ENCODE peak calls at places on chromosome 17, in six cellular contexts. M is WTC11, G is cardiac fibroblast, P is ascending aorta, D is esophagus muscularis mucosa, Y is choroid plexus epithelial cell. U is an unnamed sample.

GRCh38 chr17:12457493-12457892 is 208.2 kb upstream of the MYOCD start:
- DNase-seq in M (no peak), G (no peak), P (no peak), D (no peak), Y (peak; percentile 1), U (no peak)

GRCh38 chr17:38868968-38869646 is 751 bp upstream of the LASP1 start:
- DNase-seq in M (peak; percentile 95), G (peak; percentile 92), P (peak; percentile 97), D (peak; percentile 99), Y (peak; percentile 94), U (peak; percentile 94)

GRCh38 chr17:2043785-2044184 is 2.0 kb downstream of the OVCA2 start:
- DNase-seq in M (no peak), G (no peak), P (no peak), D (no peak), Y (peak; percentile 44), U (no peak)

GRCh38 chr17:1683489-1683888 is 1.2 kb downstream of the PRPF8 start:
- DNase-seq in M (no peak), G (no peak), P (no peak), D (no peak), Y (no peak), U (no peak)

GRCh38 chr17:59853168-59853918 is 39.4 kb downstream of the TUBD1 start:
- DNase-seq in M (peak; percentile 56), G (peak; percentile 84), P (peak; percentile 71), D (no peak), Y (peak; percentile 94), U (peak; percentile 76)

GRCh38 chr17:67633751-67634191 is 84.0 kb upstream of the NOL11 start:
- DNase-seq in M (no peak), G (peak; percentile 52), P (no peak), D (no peak), Y (no peak), U (no peak)

GRCh38 chr17:45116434-45117016 is 15.8 kb downstream of the PLCD3 start:
- DNase-seq in M (no peak), G (no peak), P (no peak), D (no peak), Y (no peak), U (no peak)

GRCh38 chr17:56770427-56770826 is 63.3 kb downstream of the C17orf67 start:
- DNase-seq in M (no peak), G (no peak), P (no peak), D (no peak), Y (no peak), U (no peak)

GRCh38 chr17:56679767-56680422 is 86.4 kb downstream of the NOG start:
- DNase-seq in M (no peak), G (no peak), P (no peak), D (no peak), Y (no peak), U (no peak)

DNA sequence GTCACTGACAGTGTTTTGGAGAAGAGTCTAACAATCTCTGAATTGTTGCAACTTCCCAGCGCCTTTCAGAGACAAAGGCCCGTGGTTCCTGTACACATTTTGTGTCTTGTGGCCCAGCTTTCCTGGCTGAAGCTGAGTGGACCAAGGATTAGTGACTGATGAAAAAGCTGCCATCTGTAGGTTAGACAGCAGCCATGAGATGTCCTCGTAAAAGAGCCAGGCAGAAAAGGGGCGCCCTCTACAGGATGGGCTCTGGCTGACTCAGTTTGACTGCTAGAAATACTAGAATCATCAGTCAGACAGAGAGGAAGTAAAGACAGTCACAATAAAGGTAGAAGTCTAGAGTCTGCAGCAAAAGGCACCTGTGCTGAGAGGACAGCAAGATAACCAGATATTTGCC is 26.5 kb upstream of the NF1 start:
- DNase-seq in M (peak; percentile 80), G (peak; percentile 37), P (peak; percentile 58), D (no peak), Y (peak; percentile 62), U (peak; percentile 86)
- TF ChIP-seq CTCF in M (peak; percentile 33), G (peak; percentile 47), P (no peak), D (no peak), Y (peak; percentile 71), U (peak; percentile 66)

DNA sequence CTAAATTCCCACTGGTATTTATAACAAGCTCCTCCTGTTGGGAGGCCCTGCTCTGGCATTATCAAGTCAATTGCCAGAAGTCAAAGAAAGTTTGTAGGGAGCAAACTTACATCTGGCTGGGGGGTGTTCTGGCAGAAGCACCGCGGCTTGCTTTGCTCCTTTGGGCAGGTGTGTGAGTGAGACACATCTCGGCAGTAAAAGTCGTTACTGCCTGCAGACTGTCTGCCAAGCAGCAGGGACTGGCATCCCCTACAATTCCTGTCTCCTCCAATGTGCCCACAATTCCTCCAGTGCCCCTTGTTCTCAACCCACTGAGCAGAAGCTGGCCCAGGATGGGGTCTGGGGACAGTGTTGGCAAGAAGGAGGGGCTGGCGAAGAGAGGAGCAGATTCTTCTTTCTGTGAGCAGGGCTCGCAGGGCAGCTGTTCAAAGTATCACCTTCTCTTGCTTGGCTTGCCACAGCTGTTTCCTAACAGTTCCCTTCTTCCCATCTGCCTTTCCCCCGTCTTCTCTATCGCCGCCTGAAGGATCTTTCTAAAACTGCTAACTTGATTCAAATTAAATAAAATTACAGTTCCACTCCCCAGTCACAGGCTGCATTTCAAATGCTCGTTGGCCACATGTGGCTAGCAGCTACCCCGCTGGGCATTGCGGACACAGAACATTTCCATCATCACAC is 30.2 kb downstream of the SPACA3 start:
- DNase-seq in M (no peak), G (no peak), P (no peak), D (no peak), Y (peak; percentile 37), U (no peak)
- TF ChIP-seq CTCF in M (peak; percentile 27), G (peak; percentile 16), P (no peak), D (no peak), Y (peak; percentile 45), U (no peak)

GRCh38 chr17:7912927-7913524 is 3.1 kb downstream of the RNF227 start:
- DNase-seq in M (no peak), G (peak; percentile 88), P (no peak), D (no peak), Y (peak; percentile 87), U (peak; percentile 59)

GRCh38 chr17:7909080-7909479 is 7.0 kb downstream of the RNF227 start:
- DNase-seq in M (no peak), G (no peak), P (no peak), D (no peak), Y (no peak), U (no peak)

GRCh38 chr17:7914771-7915610 is 1.1 kb downstream of the RNF227 start:
- DNase-seq in M (no peak), G (peak; percentile 53), P (peak; percentile 71), D (no peak), Y (peak; percentile 63), U (no peak)

GRCh38 chr17:7910711-7911110 is 5.4 kb downstream of the RNF227 start:
- DNase-seq in M (no peak), G (no peak), P (no peak), D (no peak), Y (no peak), U (no peak)

GRCh38 chr17:7910281-7910680 is 5.8 kb downstream of the RNF227 start:
- DNase-seq in M (no peak), G (no peak), P (no peak), D (no peak), Y (no peak), U (no peak)
- TF ChIP-seq CTCF in M (no peak), G (no peak), P (no peak), D (no peak), Y (no peak), U (no peak)

GRCh38 chr17:5785867-5786509 is 201.7 kb upstream of the NLRP1 start:
- DNase-seq in M (no peak), G (no peak), P (no peak), D (no peak), Y (peak; percentile 38), U (no peak)
- TF ChIP-seq CTCF in M (no peak), G (peak; percentile 36), P (no peak), D (no peak), Y (peak; percentile 33), U (no peak)